ENCODE peak calls at places on chromosomes 12 and 14, in six cellular contexts. T is ureter, S is kidney epithelial cell, P is stromal cell of bone marrow, Y is osteocyte, U is posterior cingulate gyrus. A is an unnamed sample.

GRCh38 chr12:52857500-52857899 is 8.7 kb upstream of the KRT78 start:
- DNase-seq in S (no peak), T (no peak), Y (no peak), P (no peak), U (no peak), A (no peak)

GRCh38 chr14:30291216-30291615 is 267.7 kb upstream of the G2E3 start:
- DNase-seq in T (no peak), S (peak; percentile 18), P (peak; percentile 72), U (no peak), Y (no peak), A (peak; percentile 18)

GRCh38 chr14:104140213-104140462 is 1.8 kb downstream of the KIF26A start:
- DNase-seq in P (no peak), U (no peak), Y (no peak), T (no peak), S (no peak), A (no peak)

GRCh38 chr12:48419409-48419935 is 52.9 kb upstream of the ANP32D start:
- DNase-seq in P (no peak), Y (no peak), T (no peak), S (no peak), U (no peak), A (no peak)

GRCh38 chr12:108000111-108000510 is 129.0 kb upstream of the WSCD2 start:
- DNase-seq in Y (no peak), S (no peak), T (no peak), P (no peak), U (no peak), A (no peak)

GRCh38 chr12:120903382-120903817 is 758 bp downstream of the SPPL3 start:
- DNase-seq in Y (no peak), P (no peak), T (peak; percentile 81), U (peak; percentile 29), S (no peak), A (no peak)

GRCh38 chr12:56257491-56258067 is 605 bp downstream of the ANKRD52 start:
- DNase-seq in P (no peak), T (no peak), S (no peak), U (no peak), Y (no peak), A (no peak)

GRCh38 chr12:32821293-32822089 is 65.8 kb upstream of the YARS2 start:
- DNase-seq in Y (no peak), P (no peak), T (no peak), S (no peak), U (no peak), A (no peak)

GRCh38 chr14:54253195-54253947 is 143.4 kb upstream of the CDKN3 start:
- DNase-seq in U (no peak), S (peak; percentile 90), P (peak; percentile 82), T (no peak), Y (no peak), A (peak; percentile 24)

GRCh38 chr12:119780786-119781434 is 96.2 kb downstream of the CIT start:
- DNase-seq in U (no peak), S (peak; percentile 29), T (no peak), Y (no peak), P (no peak), A (peak; percentile 5)

GRCh38 chr14:101502761-101503392 is 58.4 kb upstream of the DIO3 start:
- DNase-seq in Y (no peak), U (no peak), T (no peak), P (no peak), S (no peak), A (no peak)

GRCh38 chr14:102499401-102500189 is 10.0 kb downstream of the ANKRD9 start:
- DNase-seq in T (no peak), U (no peak), P (no peak), S (no peak), Y (no peak), A (no peak)

GRCh38 chr14:22113401-22113800 is 439.8 kb upstream of the OR4E1 start:
- DNase-seq in Y (no peak), U (no peak), T (no peak), S (no peak), P (no peak), A (no peak)

GRCh38 chr12:53170876-53171724 is 9.4 kb upstream of the ZNF740 start:
- DNase-seq in P (no peak), U (no peak), T (peak; percentile 42), S (no peak), Y (peak; percentile 76), A (no peak)

GRCh38 chr14:51095854-51096823 is 1.2 kb upstream of the TRIM9 start:
- DNase-seq in U (peak; percentile 50), Y (no peak), S (peak; percentile 54), T (no peak), P (peak; percentile 76), A (no peak)

GRCh38 chr12:51862947-51863346 is 14.4 kb upstream of the FIGNL2 start:
- DNase-seq in Y (no peak), P (no peak), S (no peak), T (no peak), U (no peak), A (no peak)

GRCh38 chr14:100446572-100446971 is 123.4 kb downstream of the SLC25A47 start:
- DNase-seq in U (no peak), P (no peak), Y (peak; percentile 48), S (no peak), T (no peak), A (no peak)

GRCh38 chr14:64707661-64708060 is 3.4 kb downstream of the PLEKHG3 start:
- DNase-seq in S (peak; percentile 88), T (no peak), Y (no peak), U (no peak), P (no peak), A (peak; percentile 9)

GRCh38 chr12:14399871-14400270 is 34.4 kb downstream of the ATF7IP start:
- DNase-seq in S (peak; percentile 55), U (no peak), P (no peak), T (no peak), Y (no peak), A (no peak)

GRCh38 chr14:52553671-52554575 is 1.3 kb downstream of the GPR137C start:
- DNase-seq in U (peak; percentile 77), P (peak; percentile 64), S (peak; percentile 68), T (peak; percentile 84), Y (peak; percentile 91), A (peak; percentile 81)

GRCh38 chr12:53064613-53065415 is 14.4 kb downstream of the SPRYD3 start:
- DNase-seq in S (no peak), T (no peak), P (no peak), Y (no peak), U (no peak), A (no peak)

GRCh38 chr12:132460571-132460970 is 29.4 kb upstream of the FBRSL1 start:
- DNase-seq in S (no peak), U (no peak), Y (no peak), P (no peak), T (no peak), A (no peak)

A was measured in fibroblast of the conjunctiva.